ENCODE peak calls at places on chromosomes 5 and 9, in five cellular contexts. L is K562, D is transverse colon, C is esophagus muscularis mucosa, V is suprapubic skin. M is an unnamed sample.

GRCh38 chr9:12604154-12604825 is 88.9 kb upstream of the TYRP1 start:
- DNase-seq in L (no peak), D (no peak), C (no peak), V (no peak), M (no peak)

GRCh38 chr5:168434746-168435321 is 51.4 kb upstream of the RARS1 start:
- DNase-seq in L (no peak), D (no peak), C (no peak), V (no peak), M (no peak)

GRCh38 chr5:160643588-160643987 is 208.4 kb downstream of the ATP10B start:
- DNase-seq in L (no peak), D (no peak), C (no peak), V (no peak), M (no peak)

GRCh38 chr9:107251756-107252322 is 31.2 kb upstream of the RAD23B start:
- DNase-seq in L (no peak), D (no peak), C (no peak), V (no peak), M (no peak)

GRCh38 chr5:159133041-159133741 is 33.5 kb upstream of the EBF1 start:
- DNase-seq in L (peak), D (no peak), C (no peak), V (no peak), M (no peak)

GRCh38 chr5:172437445-172438303 is 16.7 kb downstream of the SH3PXD2B start:
- DNase-seq in L (no peak), D (peak), C (no peak), V (no peak), M (no peak)

GRCh38 chr5:133932441-133933168 is 35.8 kb downstream of the C5orf15 start:
- DNase-seq in L (peak), D (peak), C (no peak), V (no peak), M (peak)

GRCh38 chr5:132829742-132830435 is 558 bp downstream of the SHROOM1 start:
- DNase-seq in L (peak), D (peak), C (no peak), V (peak), M (peak)

GRCh38 chr9:98848450-98849149 is 41.1 kb downstream of the GALNT12 start:
- DNase-seq in L (peak), D (peak), C (no peak), V (peak), M (peak)

GRCh38 chr9:1217076-1217475 is 166.9 kb downstream of the DMRT2 start:
- DNase-seq in L (no peak), D (no peak), C (no peak), V (no peak), M (no peak)

GRCh38 chr5:38709678-38710306 is 136.0 kb upstream of the OSMR start:
- DNase-seq in L (no peak), D (no peak), C (no peak), V (no peak), M (no peak)

GRCh38 chr5:67997148-67997547 is 218.4 kb upstream of the PIK3R1 start:
- DNase-seq in L (no peak), D (no peak), C (no peak), V (no peak), M (no peak)

GRCh38 chr5:6731465-6732237 is 18.4 kb downstream of the TENT4A start:
- DNase-seq in L (no peak), D (no peak), C (no peak), V (no peak), M (peak)

GRCh38 chr9:26870292-26870691 is 22.3 kb downstream of the CAAP1 start:
- DNase-seq in L (no peak), D (no peak), C (no peak), V (no peak), M (no peak)

GRCh38 chr9:4588721-4589120 is 73.4 kb upstream of the PLPP6 start:
- DNase-seq in L (no peak), D (no peak), C (no peak), V (no peak), M (no peak)

GRCh38 chr9:93132946-93133640 is 958 bp downstream of the NINJ1 start:
- DNase-seq in L (no peak), D (peak), C (no peak), V (no peak), M (peak)

GRCh38 chr9:93134740-93135444 is 841 bp upstream of the NINJ1 start:
- DNase-seq in L (no peak), D (no peak), C (no peak), V (no peak), M (peak)

GRCh38 chr9:93132287-93132927 is 1.6 kb downstream of the NINJ1 start:
- DNase-seq in L (peak), D (peak), C (no peak), V (no peak), M (peak)

GRCh38 chr9:93133641-93134017 is 422 bp downstream of the NINJ1 start:
- DNase-seq in L (peak), D (peak), C (peak), V (no peak), M (peak)

GRCh38 chr9:93134018-93134739 is at the start of gene NINJ1:
- DNase-seq in L (peak), D (peak), C (no peak), V (no peak), M (peak)
- TF ChIP-seq CTCF in L (no peak), D (no peak), C (no peak), V (no peak), M (no peak)

DNA sequence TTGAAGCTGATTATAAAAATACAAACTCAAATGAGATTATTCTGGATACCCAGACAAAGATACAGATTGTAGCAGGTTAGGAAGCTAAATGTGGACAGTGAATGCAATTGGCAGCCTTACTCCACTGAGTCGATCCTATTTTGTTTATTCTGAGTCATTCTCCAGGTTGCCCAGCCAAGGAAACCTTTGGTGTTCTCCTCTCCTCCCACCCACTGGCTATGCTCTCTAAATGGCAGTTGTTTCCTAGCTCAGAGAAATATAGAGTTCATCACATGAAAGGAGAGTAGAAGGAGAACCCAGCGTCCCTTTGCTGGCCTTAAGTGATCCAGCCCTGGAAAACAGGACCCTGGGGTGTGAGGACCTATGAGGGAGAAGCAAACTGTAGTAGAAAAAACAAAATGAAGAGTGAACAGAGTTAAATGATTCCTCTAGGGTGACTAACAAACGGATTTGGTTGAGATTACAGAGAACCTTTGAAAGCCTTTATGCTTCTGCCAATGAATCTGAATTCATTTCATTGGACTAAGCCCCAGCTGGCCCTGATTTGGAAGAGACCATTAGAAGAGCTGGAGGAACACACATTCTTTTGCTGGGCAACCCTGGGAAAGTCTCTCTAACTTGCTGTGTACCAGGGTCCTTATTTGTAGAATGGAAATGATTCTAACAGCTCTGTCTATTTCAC is 95.1 kb downstream of the BRINP1 start:
- DNase-seq in L (no peak), D (no peak), C (no peak), V (no peak), M (no peak)
- TF ChIP-seq POLR2AphosphoS5 in L (no peak), D (no peak), C (no peak), V (no peak), M (no peak)

GRCh38 chr9:89236955-89237573 is 58.4 kb upstream of the SHC3 start:
- DNase-seq in L (no peak), D (no peak), C (peak), V (no peak), M (no peak)

GRCh38 chr9:89234186-89234585 is 55.6 kb upstream of the SHC3 start:
- DNase-seq in L (no peak), D (no peak), C (peak), V (no peak), M (no peak)

GRCh38 chr9:89234636-89235035 is 56.0 kb upstream of the SHC3 start:
- DNase-seq in L (no peak), D (no peak), C (peak), V (no peak), M (no peak)
- TF ChIP-seq CTCF in L (no peak), D (no peak), C (no peak), V (no peak), M (no peak)

GRCh38 chr9:70601000-70601929 is 186.8 kb upstream of the KLF9 start:
- DNase-seq in L (no peak), D (peak), C (peak), V (peak), M (peak)
- TF ChIP-seq POLR2AphosphoS5 in L (no peak), D (peak), C (peak), V (peak), M (peak)

GRCh38 chr9:91039125-91039834 is 237.7 kb downstream of the SYK start:
- DNase-seq in L (no peak), D (no peak), C (peak), V (peak), M (no peak)

GRCh38 chr9:91042541-91042940 is 240.9 kb downstream of the SYK start:
- DNase-seq in L (no peak), D (no peak), C (no peak), V (no peak), M (no peak)

GRCh38 chr9:91039835-91040140 is 238.2 kb downstream of the SYK start:
- DNase-seq in L (no peak), D (no peak), C (no peak), V (peak), M (no peak)

GRCh38 chr9:91042024-91042423 is 240.4 kb downstream of the SYK start:
- DNase-seq in L (no peak), D (no peak), C (no peak), V (no peak), M (no peak)

GRCh38 chr9:91040371-91041215 is 239.0 kb downstream of the SYK start:
- DNase-seq in L (no peak), D (no peak), C (peak), V (peak), M (no peak)
- TF ChIP-seq CTCF in L (no peak), D (no peak), C (no peak), V (no peak), M (no peak)